ENCODE peak calls at places on chromosome 1, in eight cellular contexts. I, P, F, U, M, N, A and R are unnamed samples.

GRCh38 chr1:233584376-233584775 is 29.5 kb upstream of the KCNK1 start:
- DNase-seq in U (no peak), I (no peak), F (no peak), P (no peak), A (no peak), M (no peak), N (no peak), R (no peak)

GRCh38 chr1:245622332-245623014 is 467.7 kb downstream of the KIF26B start:
- DNase-seq in I (no peak), N (no peak), M (no peak), A (no peak), F (no peak), U (no peak), P (peak; percentile 42), R (no peak)

GRCh38 chr1:28172690-28173150 is 3.8 kb downstream of the PTAFR start:
- DNase-seq in F (no peak), U (peak; percentile 48), M (no peak), A (peak; percentile 41), I (no peak), N (peak; percentile 77), P (no peak), R (peak; percentile 98)

GRCh38 chr1:150973826-150974579 is 632 bp downstream of the CERS2 start:
- DNase-seq in P (peak; percentile 39), M (no peak), F (no peak), A (no peak), N (peak; percentile 40), I (no peak), U (peak; percentile 83), R (no peak)

GRCh38 chr1:229557913-229558414 is 543 bp downstream of the ABCB10 start:
- DNase-seq in P (peak; percentile 41), U (peak; percentile 80), N (peak; percentile 64), I (no peak), M (no peak), A (peak; percentile 6), F (peak; percentile 40), R (no peak)

GRCh38 chr1:176745945-176746344 is 283.0 kb downstream of the PAPPA2 start:
- DNase-seq in I (no peak), U (no peak), F (peak; percentile 11), N (peak; percentile 21), A (peak; percentile 4), P (no peak), M (no peak), R (no peak)

GRCh38 chr1:214155987-214156567 is 124.9 kb upstream of the SMYD2 start:
- DNase-seq in A (no peak), F (no peak), P (no peak), M (no peak), U (peak; percentile 60), I (no peak), N (no peak), R (no peak)

GRCh38 chr1:221708076-221708571 is 33.8 kb downstream of the DUSP10 start:
- DNase-seq in P (no peak), U (peak; percentile 57), I (no peak), A (no peak), M (no peak), N (peak; percentile 90), F (no peak), R (peak; percentile 78)

GRCh38 chr1:184419734-184420161 is 32.9 kb downstream of the C1orf21 start:
- DNase-seq in I (peak; percentile 36), M (no peak), A (no peak), U (no peak), P (no peak), N (no peak), F (peak; percentile 13), R (no peak)

GRCh38 chr1:6743189-6744101 is 41.8 kb upstream of the CAMTA1 start:
- DNase-seq in I (peak; percentile 77), N (peak; percentile 40), F (peak; percentile 34), M (no peak), A (no peak), U (no peak), P (peak; percentile 26), R (peak; percentile 28)

GRCh38 chr1:21233480-21233879 is 56.8 kb downstream of the ECE1 start:
- DNase-seq in I (no peak), U (no peak), A (no peak), M (no peak), N (no peak), F (no peak), P (no peak), R (no peak)

GRCh38 chr1:184633785-184634184 is 120.9 kb downstream of the EDEM3 start:
- DNase-seq in M (no peak), A (peak; percentile 15), P (no peak), F (peak; percentile 42), N (no peak), U (no peak), I (no peak), R (no peak)

GRCh38 chr1:94608142-94608851 is 66.7 kb upstream of the F3 start:
- DNase-seq in A (peak; percentile 41), M (no peak), F (peak; percentile 66), P (no peak), I (no peak), N (no peak), U (no peak), R (no peak)

GRCh38 chr1:58432813-58433668 is 113.5 kb downstream of the OMA1 start:
- DNase-seq in N (no peak), F (no peak), I (peak; percentile 60), M (peak; percentile 39), P (peak; percentile 78), U (peak; percentile 68), A (no peak), R (peak; percentile 17)

GRCh38 chr1:81509619-81510018 is 291.1 kb upstream of the ADGRL2 start:
- DNase-seq in M (peak; percentile 5), A (no peak), P (no peak), F (no peak), I (no peak), U (no peak), N (no peak), R (no peak)

GRCh38 chr1:13583592-13583963 is at the start of gene PDPN:
- DNase-seq in U (no peak), F (no peak), P (peak; percentile 82), N (no peak), A (no peak), I (no peak), M (peak; percentile 39), R (no peak)

GRCh38 chr1:226702957-226703831 is 35.9 kb downstream of the ITPKB start:
- DNase-seq in F (peak; percentile 60), I (peak; percentile 94), A (no peak), N (peak; percentile 49), P (peak; percentile 71), U (peak; percentile 94), M (no peak), R (no peak)

DNA sequence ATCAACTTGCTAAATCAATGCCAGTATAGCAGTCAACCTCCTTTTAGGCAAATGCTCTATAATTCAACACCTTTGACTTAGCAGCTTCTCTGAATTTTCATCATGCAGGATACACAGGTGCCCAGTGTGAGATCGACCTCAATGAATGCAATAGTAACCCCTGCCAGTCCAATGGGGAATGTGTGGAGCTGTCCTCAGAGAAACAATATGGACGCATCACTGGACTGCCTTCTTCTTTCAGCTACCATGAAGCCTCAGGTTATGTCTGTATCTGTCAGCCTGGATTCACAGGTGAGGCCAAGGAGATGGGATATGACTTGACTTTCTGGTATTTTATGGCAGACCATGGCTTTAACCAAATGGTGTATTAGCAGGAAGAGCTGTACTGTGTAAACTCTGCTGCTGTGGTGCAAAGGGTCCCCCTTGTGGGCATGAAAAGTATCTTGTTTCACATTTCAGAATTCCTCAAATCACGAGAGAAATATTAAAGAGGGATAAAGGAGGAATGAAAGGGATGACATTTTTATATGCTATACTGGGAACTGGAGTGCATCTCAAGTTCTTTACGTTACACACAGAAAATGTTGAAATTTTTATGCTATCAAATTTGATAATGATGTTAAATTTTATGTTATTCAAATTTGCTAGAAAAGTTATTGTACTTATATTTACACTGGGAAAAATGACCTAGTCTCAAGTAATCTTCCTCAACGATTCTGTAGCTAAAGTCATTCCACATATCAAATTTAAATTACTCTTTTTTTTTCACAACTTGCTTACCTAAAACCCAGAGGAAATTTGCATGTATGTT is 88.9 kb downstream of the CRB1 start:
- DNase-seq in N (peak; percentile 75), I (peak; percentile 58), U (peak; percentile 63), M (no peak), A (peak; percentile 32), F (peak; percentile 67), P (peak; percentile 25), R (no peak)
- TF ChIP-seq USF2 in N (no peak), I (no peak), U (no peak), M (no peak), A (no peak), F (no peak), P (no peak), R (no peak)

GRCh38 chr1:12215118-12215517 is 14.7 kb upstream of the VPS13D start:
- DNase-seq in P (no peak), N (no peak), F (no peak), A (no peak), I (no peak), U (no peak), M (no peak), R (no peak)

GRCh38 chr1:12219800-12220199 is 10.0 kb upstream of the VPS13D start:
- DNase-seq in A (no peak), P (no peak), N (no peak), F (no peak), M (no peak), I (no peak), U (no peak), R (no peak)

GRCh38 chr1:12215562-12215961 is 14.3 kb upstream of the VPS13D start:
- DNase-seq in A (no peak), M (no peak), U (no peak), P (no peak), F (no peak), I (no peak), N (peak; percentile 38), R (no peak)

DNA sequence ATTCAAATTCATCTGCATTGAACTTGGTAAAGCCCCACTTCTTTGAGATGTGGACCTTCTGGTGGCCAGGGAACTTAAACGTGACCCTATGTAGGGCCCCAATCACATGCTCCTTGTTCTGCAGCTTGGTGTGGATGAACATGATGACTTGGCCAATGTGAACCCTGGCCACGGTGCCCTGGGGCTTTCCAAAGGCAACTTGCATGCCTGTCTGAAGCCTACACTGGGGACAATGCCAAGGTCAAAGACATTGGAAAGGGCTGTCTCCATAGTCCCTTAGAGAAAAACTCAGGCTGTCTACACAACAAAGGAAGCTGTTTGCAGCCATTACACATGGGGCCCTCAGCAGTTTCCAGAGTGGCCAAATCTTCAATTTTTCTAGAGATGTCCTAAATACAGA is 8.9 kb upstream of the VPS13D start:
- DNase-seq in I (no peak), N (no peak), F (no peak), U (no peak), M (no peak), P (no peak), A (no peak), R (no peak)
- TF ChIP-seq USF2 in I (no peak), N (no peak), F (no peak), U (no peak), M (no peak), P (no peak), A (no peak), R (no peak)

GRCh38 chr1:218823291-218823900 is 350.3 kb upstream of the LYPLAL1 start:
- DNase-seq in P (no peak), N (no peak), M (no peak), U (no peak), I (peak; percentile 94), F (peak; percentile 65), A (no peak), R (no peak)
- TF ChIP-seq USF2 in P (no peak), N (no peak), M (no peak), U (no peak), I (no peak), F (no peak), A (no peak), R (no peak)

DNA sequence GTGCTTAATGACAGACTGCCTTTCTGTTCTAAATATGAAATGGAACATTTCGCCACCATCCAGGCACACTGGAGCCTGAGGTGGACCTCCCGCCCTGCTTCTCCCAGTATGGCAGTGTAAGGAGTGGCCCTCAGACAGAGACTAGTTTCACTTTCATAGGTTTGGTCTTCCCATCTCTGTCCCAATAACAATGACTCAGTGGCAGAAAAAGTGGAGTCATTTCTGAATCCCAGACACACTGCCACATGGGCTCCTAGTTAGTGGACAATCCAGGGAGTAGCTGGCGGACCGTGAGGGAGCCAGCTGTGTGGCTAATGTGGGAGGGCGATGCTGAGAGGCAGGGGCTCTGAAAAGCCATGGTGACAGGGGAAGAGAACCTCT is 95.6 kb upstream of the TSPAN2 start:
- DNase-seq in P (no peak), F (peak; percentile 13), U (no peak), M (no peak), N (no peak), I (peak; percentile 77), A (no peak), R (no peak)
- TF ChIP-seq USF2 in P (no peak), F (no peak), U (no peak), M (no peak), N (no peak), I (peak; percentile 4), A (no peak), R (no peak)